ENCODE peak calls at places on chromosome 18, in ten cellular contexts. X is stomach; Y is DMS 273 treated with DMSO at 0.1 percent for 48 hours; L is dermis blood vessel endothelial cell; D is effector memory CD8-positive, alpha-beta T cell; T is activated naive CD4-positive, alpha-beta T cell treated with anti-CD3 and anti-CD28 coated beads for 36 hours; M is stimulated activated CD4-positive, alpha-beta T cell treated with anti-CD3 and anti-CD28 coated beads, Interleukin-12 subunit alpha, Interleukin-12 subunit beta, amount 100 ng/mL, for 4 hours; B is effector CD8-positive, alpha-beta T cell; P is astrocyte of the spinal cord; E is esophagus squamous epithelium. F is an unnamed sample.

GRCh38 chr18:24704921-24705620 is 244.6 kb downstream of the HRH4 start:
- DNase-seq in L (no peak), T (no peak), M (no peak), D (no peak), B (no peak), X (no peak), E (no peak), P (no peak), Y (peak; percentile 82), F (peak; percentile 74)

GRCh38 chr18:14936313-14936712 is 188.3 kb downstream of the ANKRD30B start:
- DNase-seq in B (no peak), E (no peak), T (no peak), Y (no peak), M (no peak), X (no peak), D (no peak), P (no peak), L (no peak), F (no peak)

GRCh38 chr18:10188971-10189810 is 265.2 kb upstream of the APCDD1 start:
- DNase-seq in P (no peak), L (no peak), E (no peak), D (no peak), M (no peak), B (no peak), X (no peak), T (no peak), Y (no peak), F (no peak)

GRCh38 chr18:37251679-37252078 is 313.9 kb downstream of the CELF4 start:
- DNase-seq in M (no peak), B (no peak), T (no peak), X (peak; percentile 32), Y (no peak), P (no peak), L (no peak), E (no peak), D (no peak), F (no peak)

GRCh38 chr18:34999734-35000397 is 41.3 kb upstream of the MAPRE2 start:
- DNase-seq in B (no peak), D (no peak), L (no peak), E (no peak), T (no peak), X (no peak), M (no peak), P (no peak), Y (peak; percentile 11), F (no peak)

GRCh38 chr18:35267161-35267651 is 22.8 kb downstream of the ZSCAN30 start:
- DNase-seq in D (peak; percentile 62), L (peak; percentile 77), T (peak; percentile 62), Y (no peak), E (peak; percentile 19), B (peak; percentile 67), P (peak; percentile 63), X (peak; percentile 80), M (peak; percentile 74), F (peak; percentile 76)

GRCh38 chr18:59455728-59456276 is 96.7 kb upstream of the LMAN1 start:
- DNase-seq in L (no peak), Y (no peak), T (no peak), P (no peak), M (no peak), D (no peak), E (no peak), X (no peak), B (no peak), F (no peak)

GRCh38 chr18:49017813-49018552 is 67.2 kb upstream of the SMAD7 start:
- DNase-seq in X (peak; percentile 22), P (no peak), M (no peak), B (no peak), D (no peak), L (no peak), Y (no peak), T (no peak), E (no peak), F (no peak)

GRCh38 chr18:25786778-25787177 is 303.6 kb downstream of the SS18 start:
- DNase-seq in D (no peak), X (no peak), L (no peak), T (no peak), P (peak; percentile 80), M (no peak), B (no peak), E (no peak), Y (no peak), F (no peak)

GRCh38 chr18:56647071-56647470 is 4.1 kb upstream of the WDR7 start:
- DNase-seq in P (no peak), L (no peak), X (no peak), B (no peak), D (no peak), T (no peak), E (no peak), M (no peak), Y (no peak), F (no peak)

GRCh38 chr18:47407736-47408135 is 156.3 kb upstream of the SKOR2 start:
- DNase-seq in X (no peak), P (no peak), D (no peak), B (no peak), M (no peak), T (no peak), Y (no peak), L (no peak), E (no peak), F (no peak)

GRCh38 chr18:59996370-59996966 is 96.7 kb downstream of the PMAIP1 start:
- DNase-seq in D (no peak), T (peak; percentile 56), B (no peak), P (peak; percentile 66), X (peak; percentile 41), Y (peak; percentile 9), L (peak; percentile 73), E (no peak), M (no peak), F (peak; percentile 54)

GRCh38 chr18:35514283-35514682 is 16.5 kb upstream of the INO80C start:
- DNase-seq in T (no peak), Y (no peak), P (no peak), L (no peak), B (no peak), X (no peak), E (no peak), D (no peak), M (no peak), F (no peak)

GRCh38 chr18:23538870-23539269 is 35.6 kb downstream of the RMC1 start:
- DNase-seq in Y (no peak), P (peak; percentile 22), X (no peak), T (no peak), D (no peak), L (no peak), M (no peak), B (no peak), E (no peak), F (no peak)

GRCh38 chr18:37567994-37568359 is 2.4 kb upstream of the CELF4 start:
- DNase-seq in X (no peak), L (no peak), Y (no peak), E (no peak), D (no peak), M (no peak), T (no peak), P (no peak), B (no peak), F (no peak)

GRCh38 chr18:2978626-2979025 is 34.3 kb downstream of the LPIN2 start:
- DNase-seq in D (no peak), L (peak; percentile 69), M (no peak), X (no peak), Y (no peak), E (no peak), P (peak; percentile 94), B (no peak), T (peak; percentile 66), F (no peak)

GRCh38 chr18:8337216-8337615 is 272.0 kb upstream of the RAB12 start:
- DNase-seq in Y (no peak), T (no peak), P (no peak), E (no peak), X (no peak), B (no peak), D (no peak), M (no peak), L (no peak), F (no peak)

GRCh38 chr18:56475250-56475649 is 163.1 kb downstream of the TXNL1 start:
- DNase-seq in Y (no peak), X (no peak), M (no peak), E (no peak), T (no peak), L (no peak), B (no peak), P (peak; percentile 3), D (no peak), F (no peak)

GRCh38 chr18:57585846-57586242 is 658 bp downstream of the FECH start:
- DNase-seq in M (no peak), E (no peak), Y (no peak), P (peak; percentile 1), L (no peak), D (no peak), T (peak; percentile 16), X (no peak), B (no peak), F (peak; percentile 35)

GRCh38 chr18:68822926-68823325 is 25.0 kb downstream of the CCDC102B start:
- DNase-seq in X (no peak), P (no peak), E (no peak), L (no peak), B (no peak), Y (no peak), D (no peak), M (no peak), T (peak; percentile 5), F (no peak)

GRCh38 chr18:36761186-36761698 is 67.6 kb downstream of the TPGS2 start:
- DNase-seq in Y (no peak), X (no peak), D (no peak), E (no peak), P (no peak), L (no peak), T (no peak), M (no peak), B (no peak), F (no peak)

GRCh38 chr18:64618390-64618789 is 469.5 kb upstream of the LINC00305 start:
- DNase-seq in D (no peak), L (no peak), Y (peak; percentile 86), B (no peak), X (no peak), E (no peak), P (no peak), T (no peak), M (no peak), F (peak; percentile 60)

GRCh38 chr18:35983147-35983546 is 10.7 kb downstream of the RMP24 start:
- DNase-seq in E (no peak), L (no peak), D (no peak), X (no peak), P (no peak), M (no peak), T (no peak), Y (no peak), B (no peak), F (no peak)

GRCh38 chr18:36309436-36310391 is 12.2 kb downstream of the FHOD3 start:
- DNase-seq in E (no peak), P (peak; percentile 99), L (peak; percentile 80), T (no peak), D (no peak), X (no peak), Y (no peak), B (no peak), M (no peak), F (peak; percentile 53)

GRCh38 chr18:35022430-35023001 is 18.7 kb upstream of the MAPRE2 start:
- DNase-seq in Y (no peak), P (no peak), E (no peak), D (no peak), X (no peak), B (no peak), L (no peak), M (no peak), T (no peak), F (peak; percentile 78)

GRCh38 chr18:48007955-48008701 is 77.7 kb upstream of the SMAD2 start:
- DNase-seq in X (peak; percentile 78), D (no peak), M (peak; percentile 50), E (no peak), B (peak; percentile 27), Y (no peak), P (peak; percentile 51), T (peak; percentile 26), L (peak; percentile 78), F (peak; percentile 51)